ENCODE peak calls at places on chromosomes 7 and 10, in five cellular contexts. Q, E, C, L and Z are unnamed samples.

GRCh38 chr10:118965636-118966035 is 63.9 kb upstream of the NANOS1 start:
- DNase-seq in L (no peak), E (no peak), Q (no peak), C (no peak), Z (no peak)

GRCh38 chr10:48655426-48656240 is 29.0 kb upstream of the WDFY4 start:
- DNase-seq in E (peak; percentile 76), C (no peak), L (no peak), Q (peak; percentile 92), Z (no peak)

GRCh38 chr7:149005427-149006344 is 22.6 kb downstream of the PDIA4 start:
- DNase-seq in E (peak; percentile 79), Q (peak; percentile 95), C (peak; percentile 43), L (peak; percentile 77), Z (no peak)

GRCh38 chr10:60979667-60980104 is 35.7 kb upstream of the RHOBTB1 start:
- DNase-seq in Q (no peak), E (no peak), L (no peak), C (no peak), Z (no peak)

GRCh38 chr10:82396886-82397285 is 521.9 kb downstream of the NRG3 start:
- DNase-seq in L (no peak), C (no peak), E (no peak), Q (no peak), Z (no peak)

GRCh38 chr10:77390481-77390891 is 247.1 kb downstream of the KCNMA1 start:
- DNase-seq in E (peak; percentile 28), C (no peak), Q (no peak), L (no peak), Z (no peak)

GRCh38 chr7:107931740-107932515 is 40.9 kb downstream of the DLD start:
- DNase-seq in C (no peak), E (peak; percentile 59), L (no peak), Q (no peak), Z (no peak)

GRCh38 chr10:85786401-85786899 is 580.1 kb downstream of the GRID1 start:
- DNase-seq in E (no peak), Q (no peak), L (no peak), C (peak; percentile 4), Z (no peak)

GRCh38 chr10:62652564-62652963 is 152.0 kb upstream of the ADO start:
- DNase-seq in Q (no peak), E (no peak), L (no peak), C (no peak), Z (no peak)